ENCODE peak calls at places on chromosomes 4 and X, in nine cellular contexts. S, A, G, H, X, I, Z, O and L are unnamed samples. For H3K36me3 and H3K27me3, the result is how much of the 10 kb centered on the place peaks cover.

GRCh38 chr4:153790962-153791551 is 2.2 kb upstream of the SFRP2 start:
- DNase-seq in S (peak), A (peak), G (no peak), H (peak), X (no peak), I (peak), Z (no peak), O (no peak), L (no peak)

GRCh38 chrX:115679460-115679859 is 118.5 kb downstream of the PLS3 start:
- DNase-seq in S (no peak), A (no peak), G (peak), H (peak), X (no peak), I (peak), Z (no peak), O (no peak), L (no peak)

GRCh38 chr4:82638479-82638878 is 76.7 kb upstream of the TMEM150C start:
- DNase-seq in S (no peak), A (no peak), G (no peak), H (no peak), X (no peak), I (no peak), Z (no peak), O (no peak), L (no peak)

GRCh38 chr4:113539408-113539807 is 222.1 kb downstream of the CAMK2D start:
- DNase-seq in S (no peak), A (no peak), G (no peak), H (no peak), X (no peak), I (peak), Z (no peak), O (no peak), L (no peak)

GRCh38 chr4:15651682-15652081 is 3.5 kb downstream of the FBXL5 start:
- DNase-seq in S (no peak), A (no peak), G (no peak), H (no peak), X (peak), I (peak), Z (no peak), O (no peak), L (no peak)

GRCh38 chr4:161881370-161881769 is 282.4 kb downstream of the FSTL5 start:
- DNase-seq in S (no peak), A (no peak), G (no peak), H (no peak), X (no peak), I (no peak), Z (no peak), O (no peak), L (no peak)

GRCh38 chrX:65635824-65636223 is 31.6 kb upstream of the MSN start:
- DNase-seq in S (no peak), A (no peak), G (no peak), H (no peak), X (no peak), I (no peak), Z (no peak), O (no peak), L (no peak)

GRCh38 chr4:99301376-99302164 is 10.8 kb upstream of the ADH1A start:
- DNase-seq in S (no peak), A (no peak), G (no peak), H (no peak), X (no peak), I (peak), Z (no peak), O (no peak), L (no peak)

GRCh38 chrX:113297456-113297855 is 456.8 kb upstream of the AMOT start:
- DNase-seq in S (no peak), A (no peak), G (peak), H (no peak), X (no peak), I (peak), Z (no peak), O (no peak), L (no peak)

GRCh38 chrX:45664727-45665290 is 464.1 kb upstream of the DIPK2B start:
- DNase-seq in S (no peak), A (no peak), G (no peak), H (no peak), X (no peak), I (no peak), Z (no peak), O (no peak), L (no peak)
- H3K4me3 ChIP-seq in S (no peak), A (no peak), G (no peak), H (no peak), X (no peak), I (no peak), Z (no peak), O (no peak), L (no peak)

DNA sequence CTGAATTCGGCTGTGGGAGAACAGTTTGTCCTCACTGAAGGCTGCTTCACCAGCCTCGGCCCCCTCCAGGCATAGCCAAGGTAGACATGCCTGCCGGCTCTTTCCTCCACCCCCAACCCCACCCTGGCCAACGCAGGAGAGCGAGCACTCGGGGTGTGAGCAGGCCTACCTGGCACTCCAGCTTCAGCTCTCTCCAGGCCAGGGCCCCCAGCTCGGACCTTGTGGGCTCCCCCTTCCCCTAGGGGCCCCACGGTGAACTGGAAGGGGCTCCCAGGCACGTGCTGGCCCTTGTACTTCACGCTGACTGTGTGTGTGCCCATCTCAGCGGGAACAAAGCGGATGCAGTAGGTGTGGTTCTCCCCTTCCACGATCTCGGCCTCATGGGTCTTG is 22.4 kb downstream of the FLNA start:
- DNase-seq in S (no peak), A (peak), G (no peak), H (no peak), X (no peak), I (no peak), Z (no peak), O (no peak), L (no peak)
- H3K36me3 ChIP-seq in S (under half), A (half or more), G (half or more), H (under half), X (half or more), I (under half), Z (half or more), O (half or more), L (half or more)

GRCh38 chrX:123140454-123140853 is 43.6 kb upstream of the GRIA3 start:
- DNase-seq in S (no peak), A (no peak), G (no peak), H (no peak), X (no peak), I (no peak), Z (no peak), O (no peak), L (no peak)
- H3K27me3 ChIP-seq in S (under half), A (under half), G (under half), H (under half), X (under half), I (under half), Z (under half), O (under half), L (under half)

GRCh38 chr4:1832690-1833089 is 23.3 kb downstream of the LETM1 start:
- DNase-seq in S (no peak), A (no peak), G (no peak), H (no peak), X (no peak), I (no peak), Z (no peak), O (no peak), L (no peak)

GRCh38 chr4:1830642-1831228 is 25.2 kb downstream of the LETM1 start:
- DNase-seq in S (no peak), A (no peak), G (no peak), H (no peak), X (no peak), I (no peak), Z (no peak), O (no peak), L (no peak)

GRCh38 chr4:1830234-1830633 is 25.7 kb downstream of the LETM1 start:
- DNase-seq in S (no peak), A (no peak), G (no peak), H (no peak), X (no peak), I (no peak), Z (no peak), O (no peak), L (no peak)

GRCh38 chr4:1833307-1834046 is 22.5 kb downstream of the LETM1 start:
- DNase-seq in S (no peak), A (no peak), G (no peak), H (no peak), X (no peak), I (no peak), Z (no peak), O (no peak), L (no peak)

DNA sequence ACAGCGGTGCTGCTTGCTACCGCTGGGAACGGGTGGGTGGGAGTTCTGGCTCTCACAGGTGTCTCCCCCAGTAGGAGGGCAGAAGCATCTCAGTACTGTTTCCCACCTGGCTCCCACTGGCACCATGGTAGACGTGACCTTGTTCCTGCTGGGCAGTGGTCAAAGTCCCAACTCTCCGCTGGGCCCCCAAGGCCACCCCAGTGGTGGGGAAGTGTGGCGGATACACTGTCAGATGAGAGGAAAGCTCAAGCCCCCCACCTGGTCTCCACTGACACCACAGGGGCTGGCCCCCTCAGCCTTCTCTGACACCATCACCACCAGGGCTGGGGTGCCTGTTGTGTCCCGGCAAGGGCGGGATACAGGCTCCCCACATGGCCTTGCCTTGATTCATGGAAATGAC is 24.6 kb downstream of the LETM1 start:
- DNase-seq in S (no peak), A (no peak), G (no peak), H (no peak), X (no peak), I (no peak), Z (no peak), O (no peak), L (no peak)
- H3K4me3 ChIP-seq in S (no peak), A (no peak), G (no peak), H (no peak), X (no peak), I (no peak), Z (no peak), O (no peak), L (no peak)